ENCODE peak calls at places on chromosomes 3 and 15, in eight cellular contexts. C is tibial artery; M is CD8-positive, alpha-beta memory T cell; J is upper lobe of right lung; F is psoas muscle; T is Panc1; U is IMR-90; V is stomach. R is an unnamed sample.

GRCh38 chr15:47924381-47924780 is 196.4 kb upstream of the SLC24A5 start:
- DNase-seq in F (no peak), J (no peak), T (no peak), M (no peak), C (no peak), V (no peak), U (no peak), R (no peak)

GRCh38 chr3:112550859-112551258 is 10.9 kb downstream of the ATG3 start:
- DNase-seq in T (no peak), C (no peak), M (no peak), J (no peak), V (no peak), F (no peak), U (no peak), R (no peak)

GRCh38 chr3:138365991-138366759 is 17.8 kb downstream of the MRAS start:
- DNase-seq in F (no peak), T (no peak), M (no peak), J (peak; percentile 28), U (no peak), C (no peak), V (no peak), R (no peak)

GRCh38 chr3:99716463-99716995 is 78.1 kb downstream of the COL8A1 start:
- DNase-seq in F (no peak), J (no peak), C (no peak), U (no peak), T (no peak), M (no peak), V (no peak), R (no peak)

GRCh38 chr3:142904639-142905441 is 16.0 kb upstream of the PCOLCE2 start:
- DNase-seq in C (peak; percentile 54), M (no peak), V (peak; percentile 31), J (no peak), U (no peak), T (no peak), F (no peak), R (peak; percentile 68)

GRCh38 chr15:58538225-58538731 is 106.5 kb downstream of the LIPC start:
- DNase-seq in F (no peak), M (no peak), V (no peak), U (no peak), T (no peak), J (no peak), C (no peak), R (no peak)

GRCh38 chr3:57065588-57065987 is 5.1 kb downstream of the SPATA12 start:
- DNase-seq in T (no peak), V (no peak), U (peak; percentile 19), J (no peak), M (no peak), F (no peak), C (no peak), R (peak; percentile 68)

GRCh38 chr15:99224815-99225214 is 24.6 kb downstream of the TTC23 start:
- DNase-seq in V (no peak), F (no peak), C (no peak), T (no peak), J (no peak), M (no peak), U (no peak), R (no peak)

GRCh38 chr3:24220859-24221657 is 273.6 kb downstream of the THRB start:
- DNase-seq in T (peak; percentile 18), M (no peak), J (no peak), C (peak; percentile 51), F (peak; percentile 21), V (no peak), U (peak; percentile 92), R (no peak)

GRCh38 chr3:142916611-142917010 is 27.7 kb upstream of the PCOLCE2 start:
- DNase-seq in J (no peak), C (no peak), U (no peak), F (no peak), M (no peak), V (no peak), T (no peak), R (no peak)

GRCh38 chr3:96877510-96877909 is 63.1 kb downstream of the EPHA6 start:
- DNase-seq in C (no peak), U (no peak), F (no peak), J (no peak), T (no peak), M (no peak), V (no peak), R (no peak)

GRCh38 chr3:156620260-156620659 is 54.1 kb upstream of the TIPARP start:
- DNase-seq in J (no peak), V (no peak), M (no peak), T (no peak), U (peak; percentile 36), C (no peak), F (no peak), R (no peak)

GRCh38 chr3:187259171-187259570 is 32.4 kb downstream of the MASP1 start:
- DNase-seq in T (no peak), M (no peak), C (no peak), J (no peak), U (no peak), V (no peak), F (no peak), R (no peak)

GRCh38 chr3:42097166-42097946 is 6.2 kb downstream of the TRAK1 start:
- DNase-seq in C (no peak), U (peak; percentile 86), J (no peak), M (no peak), V (no peak), F (no peak), T (no peak), R (no peak)

GRCh38 chr3:184542577-184542976 is 19.0 kb upstream of the EPHB3 start:
- DNase-seq in T (no peak), F (no peak), U (no peak), V (no peak), C (no peak), M (no peak), J (no peak), R (no peak)

GRCh38 chr15:41465822-41466421 is 27.8 kb upstream of the ITPKA start:
- DNase-seq in J (no peak), C (no peak), V (no peak), T (peak; percentile 82), F (no peak), U (peak; percentile 74), M (no peak), R (no peak)

GRCh38 chr3:102174312-102174712 is 260.5 kb upstream of the ZPLD1 start:
- DNase-seq in J (no peak), U (peak; percentile 83), T (peak; percentile 66), C (no peak), V (no peak), F (no peak), M (no peak), R (no peak)

GRCh38 chr3:171190668-171191067 is 164.1 kb upstream of the SLC2A2 start:
- DNase-seq in C (no peak), J (no peak), V (no peak), M (no peak), T (no peak), U (peak; percentile 49), F (no peak), R (no peak)

GRCh38 chr3:17755836-17756235 is 13.4 kb upstream of the TBC1D5 start:
- DNase-seq in J (no peak), T (no peak), U (no peak), M (no peak), C (no peak), V (no peak), F (no peak), R (no peak)

GRCh38 chr3:107956991-107957467 is 133.8 kb downstream of the CD47 start:
- DNase-seq in C (peak; percentile 93), J (peak; percentile 67), M (no peak), T (no peak), F (peak; percentile 78), V (peak; percentile 66), U (peak; percentile 14), R (no peak)

GRCh38 chr15:57263520-57263919 is 112.8 kb upstream of the CGNL1 start:
- DNase-seq in U (no peak), M (no peak), V (no peak), F (no peak), T (no peak), J (no peak), C (no peak), R (no peak)

GRCh38 chr3:120284702-120285507 is at the start of gene GPR156:
- DNase-seq in M (no peak), F (peak; percentile 21), V (no peak), T (no peak), C (no peak), U (no peak), J (no peak), R (peak; percentile 69)

GRCh38 chr3:126151562-126152302 is 28.7 kb downstream of the ALDH1L1 start:
- DNase-seq in F (no peak), M (no peak), V (no peak), J (no peak), T (no peak), U (no peak), C (no peak), R (peak; percentile 9)

DNA sequence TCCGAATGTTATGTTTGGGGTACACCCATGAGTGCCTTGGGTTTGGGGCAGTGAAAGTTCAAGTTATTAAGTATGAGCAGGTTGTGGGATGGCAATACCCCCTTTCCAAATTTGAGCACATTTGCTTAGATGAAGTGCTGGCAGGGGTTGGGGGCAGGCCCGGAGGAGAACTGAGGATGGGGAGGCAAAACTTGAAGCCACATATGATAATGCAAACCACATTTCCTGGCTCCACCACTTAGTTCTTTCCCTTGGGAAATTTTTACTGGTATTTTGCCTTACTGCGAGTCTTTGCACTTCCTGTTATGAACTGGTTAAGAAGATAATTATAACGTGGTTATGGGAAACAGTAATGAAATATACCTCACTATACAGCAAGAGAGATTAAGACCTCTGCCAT is 336.0 kb upstream of the ONECUT1 start:
- DNase-seq in F (no peak), V (no peak), C (no peak), U (no peak), T (no peak), M (no peak), J (no peak), R (no peak)
- H3K4me3 ChIP-seq in F (no peak overlapping the region), V (no peak overlapping the region), C (no peak overlapping the region), U (no peak overlapping the region), T (no peak overlapping the region), M (no peak overlapping the region), J (no peak overlapping the region), R (no peak overlapping the region)

GRCh38 chr15:74403981-74404563 is 29.7 kb downstream of the SEMA7A start:
- DNase-seq in V (no peak), M (no peak), U (no peak), J (no peak), T (no peak), C (no peak), F (no peak), R (no peak)
- H3K27me3 ChIP-seq in V (no peaks in the 10 kb centered on the region), M (no peaks in the 10 kb centered on the region), U (no peaks in the 10 kb centered on the region), J (no peaks in the 10 kb centered on the region), T (no peaks in the 10 kb centered on the region), C (peaks cover 41% of the 10 kb centered on the region), F (peaks cover 10% of the 10 kb centered on the region), R (no peaks in the 10 kb centered on the region)

GRCh38 chr3:277873-278272 is 81.3 kb downstream of the CHL1 start:
- DNase-seq in F (no peak), M (no peak), J (no peak), C (no peak), T (no peak), U (no peak), V (no peak), R (no peak)
- H3K4me3 ChIP-seq in F (no peak overlapping the region), M (no peak overlapping the region), J (no peak overlapping the region), C (no peak overlapping the region), T (no peak overlapping the region), U (no peak overlapping the region), V (no peak overlapping the region), R (no peak overlapping the region)

DNA sequence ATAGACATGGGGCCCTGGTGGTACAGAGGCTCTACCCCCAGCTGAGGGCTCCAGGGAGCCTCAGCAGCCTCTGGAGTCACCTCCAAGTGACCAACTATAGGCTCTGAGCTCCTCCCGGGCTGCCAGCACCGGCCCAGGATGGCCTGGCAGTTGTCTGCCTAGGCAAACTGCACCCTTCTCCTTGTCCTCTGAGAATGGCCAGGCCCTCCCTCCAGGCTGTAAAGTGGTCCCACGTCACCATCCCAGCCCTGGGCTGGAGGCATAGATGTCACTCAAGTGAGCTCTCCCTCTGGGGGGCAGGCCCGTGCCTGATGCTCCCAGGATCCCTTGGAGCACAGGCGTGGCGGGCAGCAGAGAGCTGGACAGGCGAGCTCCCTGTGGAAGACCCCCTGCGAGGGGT is 120.1 kb downstream of the SEC22A start:
- DNase-seq in J (no peak), M (no peak), C (peak; percentile 16), U (no peak), F (no peak), T (no peak), V (no peak), R (no peak)
- H3K27me3 ChIP-seq in J (no peaks in the 10 kb centered on the region), M (no peaks in the 10 kb centered on the region), C (no peaks in the 10 kb centered on the region), U (peaks cover 79% of the 10 kb centered on the region), F (peaks cover 6% of the 10 kb centered on the region), T (peaks cover 4% of the 10 kb centered on the region), V (peaks cover 3% of the 10 kb centered on the region), R (peaks cover 5% of the 10 kb centered on the region)